ENCODE peak calls at places on chromosomes 2 and 18, in four cellular contexts. I is IMR-90, M is K562, L is keratinocyte. G is an unnamed sample.

GRCh38 chr2:128310094-128310716 is 8.5 kb downstream of the HS6ST1 start:
- DNase-seq in I (no peak), L (no peak), M (no peak), G (no peak)

GRCh38 chr2:129402076-129402475 is 577.4 kb upstream of the RAB6C start:
- DNase-seq in M (no peak), I (no peak), L (no peak), G (no peak)

GRCh38 chr18:57438669-57439616 is 3.8 kb downstream of the ONECUT2 start:
- DNase-seq in I (no peak), M (no peak), L (no peak), G (no peak)

GRCh38 chr2:101295895-101296294 is 12.6 kb downstream of the RNF149 start:
- DNase-seq in L (no peak), M (no peak), I (peak; percentile 86), G (peak; percentile 60)

GRCh38 chr2:45244928-45245327 is 235.7 kb upstream of the SIX2 start:
- DNase-seq in L (no peak), M (no peak), I (peak; percentile 63), G (no peak)

GRCh38 chr18:2920027-2920426 is 73.2 kb downstream of the EMILIN2 start:
- DNase-seq in M (no peak), I (no peak), L (no peak), G (no peak)

GRCh38 chr2:219530048-219530963 is 13.3 kb downstream of the CHPF start:
- DNase-seq in L (no peak), I (peak; percentile 78), M (peak; percentile 74), G (peak; percentile 79)

GRCh38 chr18:10442551-10442971 is 11.9 kb upstream of the APCDD1 start:
- DNase-seq in L (no peak), M (no peak), I (no peak), G (no peak)

GRCh38 chr2:11303290-11304013 is 41.0 kb downstream of the ROCK2 start:
- DNase-seq in M (peak; percentile 24), I (no peak), L (no peak), G (no peak)

GRCh38 chr2:203891474-203891873 is 23.9 kb downstream of the CTLA4 start:
- DNase-seq in L (no peak), M (no peak), I (no peak), G (no peak)

GRCh38 chr2:162084561-162084960 is 10.5 kb upstream of the DPP4 start:
- DNase-seq in L (no peak), M (no peak), I (no peak), G (no peak)
- H3K27ac ChIP-seq in L (no peak overlapping the region), M (no peak overlapping the region), I (no peak overlapping the region), G (no peak overlapping the region)

GRCh38 chr18:46279673-46280072 is 175.5 kb downstream of the HAUS1 start:
- DNase-seq in I (no peak), M (no peak), L (no peak), G (no peak)
- H3K9me1 ChIP-seq in I (peaks cover 26% of the 10 kb centered on the region), M (no peaks in the 10 kb centered on the region), L (no peaks in the 10 kb centered on the region), G (no peaks in the 10 kb centered on the region)

GRCh38 chr2:23418490-23418911 is 33.5 kb downstream of the KLHL29 start:
- DNase-seq in I (peak; percentile 90), L (no peak), M (no peak), G (no peak)

GRCh38 chr2:23419171-23420090 is 34.5 kb downstream of the KLHL29 start:
- DNase-seq in I (no peak), M (no peak), L (no peak), G (no peak)

GRCh38 chr2:23418056-23418455 is 33.1 kb downstream of the KLHL29 start:
- DNase-seq in I (no peak), L (no peak), M (no peak), G (no peak)

GRCh38 chr2:23414876-23415275 is 29.9 kb downstream of the KLHL29 start:
- DNase-seq in L (no peak), M (peak; percentile 20), I (peak; percentile 48), G (no peak)

GRCh38 chr2:23417310-23417709 is 32.3 kb downstream of the KLHL29 start:
- DNase-seq in L (no peak), I (no peak), M (no peak), G (no peak)
- H3K27ac ChIP-seq in L (no peak overlapping the region), I (no peak overlapping the region), M (no peak overlapping the region), G (no peak overlapping the region)

GRCh38 chr18:35516789-35517188 is 19.0 kb upstream of the INO80C start:
- DNase-seq in I (no peak), L (no peak), M (no peak), G (no peak)
- H3K9me1 ChIP-seq in I (peaks cover 9% of the 10 kb centered on the region), L (no peaks in the 10 kb centered on the region), M (no peaks in the 10 kb centered on the region), G (no peaks in the 10 kb centered on the region)

G was measured in endothelial cell of umbilical vein.